ENCODE peak calls at places on chromosomes 7 and 10, in six cellular contexts. T, E, F, J, N and R are unnamed samples.

GRCh38 chr7:129872054-129872453 is 80.7 kb downstream of the UBE2H start:
- DNase-seq in E (no peak), J (no peak), T (no peak), F (no peak), N (no peak), R (no peak)

GRCh38 chr10:94351089-94351488 is 11.7 kb downstream of the NOC3L start:
- DNase-seq in E (no peak), N (no peak), F (no peak), T (no peak), J (no peak), R (no peak)

GRCh38 chr10:675532-675931 is 13.9 kb downstream of the DIP2C start:
- DNase-seq in N (no peak), F (no peak), T (no peak), E (no peak), J (no peak), R (no peak)

GRCh38 chr10:92123031-92123450 is 167.8 kb downstream of the CPEB3 start:
- DNase-seq in J (no peak), F (no peak), E (no peak), T (peak; percentile 75), N (peak; percentile 72), R (no peak)

GRCh38 chr7:102917436-102918353 is 4.9 kb downstream of the LRRC17 start:
- DNase-seq in J (no peak), N (no peak), E (no peak), T (no peak), F (no peak), R (no peak)

GRCh38 chr10:22344204-22344603 is 1.1 kb upstream of the SPAG6 start:
- DNase-seq in E (no peak), F (no peak), N (no peak), J (no peak), T (no peak), R (no peak)

GRCh38 chr10:5486852-5487235 is 12.5 kb downstream of the CALML5 start:
- DNase-seq in F (no peak), T (no peak), N (no peak), E (no peak), J (no peak), R (no peak)

GRCh38 chr10:95867866-95868265 is 39.9 kb upstream of the CC2D2B start:
- DNase-seq in J (no peak), N (no peak), T (no peak), E (no peak), F (no peak), R (no peak)

GRCh38 chr10:588246-589165 is 101.0 kb downstream of the DIP2C start:
- DNase-seq in F (no peak), T (no peak), E (no peak), J (peak; percentile 63), N (no peak), R (no peak)

GRCh38 chr7:128053991-128054390 is 22.8 kb upstream of the LRRC4 start:
- DNase-seq in E (no peak), J (no peak), F (no peak), T (no peak), N (no peak), R (no peak)

GRCh38 chr10:96301616-96302015 is 2.6 kb upstream of the DNTT start:
- DNase-seq in E (no peak), J (no peak), N (no peak), T (no peak), F (no peak), R (no peak)

GRCh38 chr7:23022258-23022745 is 8.4 kb upstream of the HYCC1 start:
- DNase-seq in T (no peak), N (no peak), E (no peak), F (no peak), J (peak; percentile 81), R (no peak)

GRCh38 chr7:104264281-104264680 is 56.5 kb upstream of the ORC5 start:
- DNase-seq in J (peak; percentile 48), F (no peak), N (no peak), T (no peak), E (no peak), R (no peak)

GRCh38 chr7:105210721-105211205 is 178.0 kb downstream of the SRPK2 start:
- DNase-seq in J (no peak), N (peak; percentile 66), F (no peak), T (peak; percentile 51), E (no peak), R (no peak)

GRCh38 chr7:25619963-25620799 is 391.9 kb upstream of the NPVF start:
- DNase-seq in T (peak; percentile 35), E (no peak), J (no peak), N (peak; percentile 31), F (no peak), R (no peak)

GRCh38 chr10:90306187-90306586 is 551.7 kb downstream of the HTR7 start:
- DNase-seq in N (no peak), F (no peak), E (no peak), T (no peak), J (peak; percentile 98), R (no peak)

GRCh38 chr7:45136106-45137060 is 21.2 kb upstream of the RAMP3 start:
- DNase-seq in T (peak; percentile 63), E (no peak), J (peak; percentile 44), F (peak; percentile 90), N (peak; percentile 47), R (no peak)

GRCh38 chr10:89838002-89838615 is 136.7 kb downstream of the KIF20B start:
- DNase-seq in F (no peak), N (no peak), J (no peak), E (no peak), T (no peak), R (no peak)

GRCh38 chr7:5200561-5201235 is 10.7 kb downstream of the WIPI2 start:
- DNase-seq in F (no peak), N (no peak), T (no peak), J (no peak), E (no peak), R (no peak)

GRCh38 chr7:30380294-30380693 is 95.9 kb downstream of the ZNRF2 start:
- DNase-seq in E (no peak), N (no peak), J (no peak), T (no peak), F (no peak), R (no peak)

GRCh38 chr10:5911670-5912069 is 21.6 kb downstream of the FBH1 start:
- DNase-seq in T (no peak), J (no peak), E (no peak), F (no peak), N (no peak), R (no peak)

GRCh38 chr7:156773966-156774365 is 119.0 kb downstream of the LMBR1 start:
- DNase-seq in T (no peak), E (no peak), F (no peak), N (no peak), J (no peak), R (no peak)

GRCh38 chr10:37442882-37443281 is 317.5 kb downstream of the ANKRD30A start:
- DNase-seq in T (no peak), J (no peak), N (no peak), F (no peak), E (no peak), R (no peak)

DNA sequence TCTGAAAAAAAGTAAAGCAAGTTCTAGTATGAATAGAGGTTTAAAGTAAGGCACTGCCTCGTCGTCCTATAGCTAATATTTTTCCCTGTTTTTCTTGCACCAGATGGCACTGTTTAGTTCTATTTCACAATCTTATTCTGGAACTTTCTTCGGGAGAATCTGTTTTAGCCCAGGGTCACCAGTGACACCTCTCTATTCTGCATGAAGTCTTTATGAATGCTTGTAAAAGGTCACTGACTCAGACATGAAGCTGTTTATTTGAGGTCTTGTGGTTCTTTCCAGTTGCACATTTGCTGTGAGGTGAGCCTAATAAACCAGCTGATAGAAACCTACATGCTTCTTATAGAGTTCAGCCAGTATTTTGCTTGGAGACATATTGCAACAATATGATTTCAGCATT is 444.3 kb downstream of the AUTS2 start:
- DNase-seq in J (no peak), E (no peak), N (no peak), F (no peak), T (no peak), R (no peak)
- TF ChIP-seq CTCF in J (no peak), E (peak; percentile 49), N (no peak), F (peak; percentile 41), T (peak; percentile 5), R (peak; percentile 19)

DNA sequence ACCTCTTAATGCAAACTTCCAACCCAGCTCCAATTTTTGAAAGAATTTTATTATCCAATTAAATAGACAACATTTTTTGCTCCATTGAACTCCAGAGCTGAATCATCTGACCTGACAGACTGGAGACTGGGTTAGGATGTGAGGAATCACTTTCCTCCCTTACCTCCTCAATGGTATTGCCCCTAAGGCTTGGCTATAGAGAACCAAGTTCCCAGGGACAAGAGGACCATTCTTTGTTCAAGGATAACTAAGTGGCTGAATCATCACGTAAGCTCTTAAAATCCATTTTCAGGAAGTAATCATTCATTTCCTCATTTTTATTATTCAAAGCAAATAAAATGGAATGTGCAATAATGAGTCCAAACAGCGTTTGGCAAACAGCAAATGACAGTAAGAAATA is 335.1 kb downstream of the GATA3 start:
- DNase-seq in T (no peak), F (peak; percentile 53), J (no peak), E (no peak), N (no peak), R (no peak)
- H3K27ac ChIP-seq in T (no peak overlapping the region), F (peak overlapping the region; percentile 80), J (no peak overlapping the region), E (no peak overlapping the region), N (no peak overlapping the region), R (peak overlapping the region; percentile 94)

GRCh38 chr10:9205558-9205957 is 1151.1 kb downstream of the GATA3 start:
- DNase-seq in F (no peak), E (no peak), T (no peak), J (no peak), N (no peak), R (no peak)

GRCh38 chr10:9215121-9215520 is 1160.6 kb downstream of the GATA3 start:
- DNase-seq in J (no peak), F (no peak), E (no peak), N (no peak), T (no peak), R (no peak)

GRCh38 chr10:9214618-9215017 is 1160.1 kb downstream of the GATA3 start:
- DNase-seq in N (no peak), E (no peak), T (no peak), J (no peak), F (no peak), R (no peak)

GRCh38 chr10:9209105-9209798 is 1154.8 kb downstream of the GATA3 start:
- DNase-seq in E (peak; percentile 54), J (peak; percentile 58), T (peak; percentile 50), F (peak; percentile 38), N (peak; percentile 66), R (no peak)

GRCh38 chr10:9211228-9211627 is 1156.7 kb downstream of the GATA3 start:
- DNase-seq in J (peak; percentile 4), E (no peak), T (no peak), N (no peak), F (no peak), R (no peak)
- TF ChIP-seq CTCF in J (peak; percentile 42), E (peak; percentile 29), T (no peak), N (no peak), F (peak; percentile 19), R (peak; percentile 49)

GRCh38 chr7:139733751-139734150 is 44.0 kb downstream of the HIPK2 start:
- DNase-seq in T (no peak), E (no peak), F (no peak), J (no peak), N (no peak), R (no peak)

GRCh38 chr7:139732471-139733167 is 45.2 kb downstream of the HIPK2 start:
- DNase-seq in F (no peak), E (no peak), J (no peak), N (no peak), T (no peak), R (no peak)

GRCh38 chr7:139735466-139735865 is 42.3 kb downstream of the HIPK2 start:
- DNase-seq in E (no peak), N (no peak), J (no peak), F (no peak), T (no peak), R (no peak)

GRCh38 chr7:139735912-139736595 is 41.7 kb downstream of the HIPK2 start:
- DNase-seq in E (no peak), T (no peak), N (no peak), F (no peak), J (no peak), R (no peak)

GRCh38 chr7:139734395-139734794 is 43.4 kb downstream of the HIPK2 start:
- DNase-seq in F (no peak), T (peak; percentile 42), N (no peak), J (peak; percentile 99), E (no peak), R (no peak)
- H3K27ac ChIP-seq in F (peak overlapping the region; percentile 41), T (peak overlapping the region; percentile 46), N (peak overlapping the region; percentile 83), J (peak overlapping the region; percentile 99), E (peak overlapping the region; percentile 0), R (peak overlapping the region; percentile 89)